ENCODE peak calls at places on chromosomes 7 and 10, in five cellular contexts. F is transverse colon, C is sigmoid colon, G is SK-N-MC, K is breast epithelium. B is an unnamed sample. For H3K9me3, the result is how much of the 10 kb centered on the place peaks cover.

GRCh38 chr10:33422779-33423520 is 88.5 kb upstream of the NRP1 start:
- DNase-seq in F (no peak), K (no peak), G (no peak), C (no peak), B (peak)

GRCh38 chr10:70115948-70116682 is 16.5 kb downstream of the AIFM2 start:
- DNase-seq in C (peak), F (peak), K (peak), G (no peak), B (peak)

GRCh38 chr7:70829221-70830059 is 302.5 kb upstream of the GALNT17 start:
- DNase-seq in K (peak), G (peak), F (peak), C (peak), B (peak)

GRCh38 chr7:69839782-69840181 is 241.5 kb downstream of the AUTS2 start:
- DNase-seq in K (no peak), F (no peak), C (no peak), G (no peak), B (no peak)

GRCh38 chr7:110291430-110291829 is 799.5 kb upstream of the LRRN3 start:
- DNase-seq in F (no peak), K (no peak), G (no peak), C (no peak), B (no peak)

GRCh38 chr10:25059990-25060389 is 43.6 kb downstream of the THNSL1 start:
- DNase-seq in G (no peak), K (peak), F (peak), C (no peak), B (peak)

GRCh38 chr10:82813856-82814255 is 938.9 kb downstream of the NRG3 start:
- DNase-seq in K (no peak), G (no peak), C (no peak), F (no peak), B (no peak)

GRCh38 chr10:4645836-4646235 is 180.2 kb upstream of the AKR1E2 start:
- DNase-seq in F (no peak), C (no peak), G (no peak), K (no peak), B (no peak)

GRCh38 chr10:52491246-52492000 is 177.3 kb downstream of the DKK1 start:
- DNase-seq in C (no peak), K (no peak), G (no peak), F (no peak), B (no peak)
- H3K9me3 ChIP-seq in C (under half), K (under half), G (under half), F (under half), B (under half)

GRCh38 chr7:1512781-1513656 is 8.8 kb upstream of the INTS1 start:
- DNase-seq in K (peak), F (no peak), G (no peak), C (peak), B (no peak)

GRCh38 chr7:1508277-1508758 is 4.1 kb upstream of the INTS1 start:
- DNase-seq in G (no peak), C (no peak), F (no peak), K (no peak), B (no peak)

GRCh38 chr7:1511829-1512422 is 7.7 kb upstream of the INTS1 start:
- DNase-seq in K (no peak), G (no peak), C (no peak), F (no peak), B (no peak)

GRCh38 chr7:1509226-1509625 is 5.0 kb upstream of the INTS1 start:
- DNase-seq in K (no peak), C (no peak), F (no peak), G (no peak), B (no peak)

DNA sequence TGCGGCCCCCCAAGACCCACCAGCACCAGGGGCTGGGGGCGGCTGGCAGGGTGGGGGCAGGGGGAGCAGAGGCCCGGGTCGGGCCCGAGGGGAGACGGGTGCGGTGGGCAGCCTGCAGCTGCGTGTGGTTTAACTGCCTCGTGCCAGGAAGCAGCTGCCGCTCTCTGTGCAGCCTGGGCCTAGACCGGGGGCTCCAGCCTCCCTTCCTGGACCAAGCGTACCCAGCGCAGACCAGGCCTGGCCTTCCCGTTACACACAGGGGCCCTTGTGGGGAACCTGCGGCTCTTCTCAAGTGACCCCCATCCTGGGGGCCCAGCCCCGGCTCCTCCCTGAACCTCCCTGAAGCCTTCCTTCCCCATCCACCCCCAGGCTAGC is 6.6 kb upstream of the INTS1 start:
- DNase-seq in F (no peak), G (no peak), C (no peak), K (no peak), B (no peak)
- TF ChIP-seq POLR2AphosphoS5 in F (no peak), G (no peak), C (no peak), K (no peak), B (no peak)

GRCh38 chr7:83655951-83656556 is 7.1 kb upstream of the SEMA3E start:
- DNase-seq in G (no peak), C (no peak), F (peak), K (no peak), B (peak)

GRCh38 chr7:83648464-83649241 is at the start of gene SEMA3E:
- DNase-seq in G (no peak), K (peak), F (no peak), C (peak), B (peak)

GRCh38 chr7:83649701-83650100 is 762 bp upstream of the SEMA3E start:
- DNase-seq in F (no peak), C (no peak), G (no peak), K (no peak), B (no peak)

GRCh38 chr7:83652481-83652880 is 3.5 kb upstream of the SEMA3E start:
- DNase-seq in K (no peak), G (no peak), C (no peak), F (no peak), B (no peak)
- H3K9me3 ChIP-seq in K (under half), G (under half), C (under half), F (under half), B (under half)

DNA sequence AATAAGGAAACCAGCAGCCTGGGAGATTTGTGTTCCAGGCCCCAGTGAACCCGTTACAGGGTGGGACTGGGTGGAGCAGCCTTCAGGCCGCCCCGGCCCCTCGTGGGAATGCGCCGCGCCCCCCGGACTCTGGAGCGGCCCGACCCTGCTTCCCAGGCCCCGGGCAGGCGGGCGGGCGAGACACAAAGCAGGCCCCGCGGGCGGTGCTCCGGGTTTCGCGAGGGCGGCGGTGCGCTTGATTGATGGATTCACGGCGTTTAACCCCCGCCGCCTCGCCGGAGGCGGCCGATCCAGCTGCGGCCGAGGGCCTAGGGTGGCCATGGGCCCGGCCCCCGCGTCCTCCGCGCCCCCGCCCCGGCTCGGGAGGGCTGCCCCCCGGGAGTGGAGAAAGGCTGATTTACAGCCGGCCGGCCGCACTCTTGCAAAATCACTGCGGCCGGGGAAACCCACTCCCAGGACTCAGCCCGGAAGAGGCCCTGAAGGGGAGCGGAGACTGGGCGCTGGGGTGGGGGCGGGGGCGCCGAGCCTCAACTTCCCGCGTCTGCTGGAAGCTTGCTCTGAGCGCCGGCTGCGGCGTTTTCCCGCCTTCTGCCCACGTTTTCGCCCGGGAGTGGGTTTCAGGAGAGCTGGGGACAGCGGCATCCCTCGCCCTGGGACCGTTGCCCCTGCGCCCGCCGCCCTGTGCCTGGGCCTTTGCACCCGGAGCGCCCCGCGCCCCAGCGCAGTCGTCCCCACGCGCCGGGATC is 299.6 kb upstream of the NFE2L3 start:
- DNase-seq in K (no peak), G (no peak), C (no peak), F (peak), B (no peak)
- TF ChIP-seq POLR2AphosphoS5 in K (no peak), G (no peak), C (no peak), F (peak), B (no peak)

DNA sequence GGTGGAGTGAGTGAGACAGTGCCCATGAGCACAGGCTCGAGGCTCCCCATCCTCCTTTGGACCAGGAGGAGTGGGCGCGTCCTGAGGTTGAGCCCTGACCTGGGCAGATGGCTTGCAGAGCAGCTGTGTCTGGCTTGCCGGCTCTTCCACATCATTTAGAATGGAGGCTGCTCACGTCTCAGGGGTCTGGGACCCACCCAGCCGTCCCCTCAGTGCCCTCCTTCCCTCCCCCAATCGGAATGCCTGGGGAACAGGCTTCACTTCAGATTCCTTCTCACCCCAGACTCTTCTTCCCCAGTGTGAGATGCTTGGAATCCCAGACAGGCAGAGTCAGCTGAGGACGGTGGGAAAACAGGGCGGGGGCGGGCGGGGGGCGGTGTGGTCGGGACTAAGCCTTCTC is 968.6 kb upstream of the ZNF722 start:
- DNase-seq in K (no peak), C (no peak), G (no peak), F (no peak), B (no peak)
- H3K9me3 ChIP-seq in K (half or more), C (under half), G (under half), F (under half), B (under half)

GRCh38 chr7:5294169-5294987 is 11.6 kb downstream of the SLC29A4 start:
- DNase-seq in C (no peak), K (no peak), G (no peak), F (no peak), B (no peak)
- TF ChIP-seq POLR2AphosphoS5 in C (no peak), K (no peak), G (no peak), F (no peak), B (no peak)

GRCh38 chr7:157839672-157840167 is 502.9 kb downstream of the DNAJB6 start:
- DNase-seq in K (no peak), F (no peak), G (no peak), C (no peak), B (no peak)

GRCh38 chr7:157834501-157835143 is 497.8 kb downstream of the DNAJB6 start:
- DNase-seq in F (no peak), K (no peak), C (no peak), G (no peak), B (no peak)

GRCh38 chr7:157837561-157837960 is 500.8 kb downstream of the DNAJB6 start:
- DNase-seq in K (no peak), F (no peak), C (no peak), G (no peak), B (no peak)

GRCh38 chr7:157839226-157839625 is 502.4 kb downstream of the DNAJB6 start:
- DNase-seq in K (no peak), C (no peak), G (no peak), F (no peak), B (no peak)

GRCh38 chr7:157837047-157837446 is 500.2 kb downstream of the DNAJB6 start:
- DNase-seq in G (no peak), K (no peak), F (no peak), C (no peak), B (no peak)
- H3K9me3 ChIP-seq in G (under half), K (under half), F (under half), C (under half), B (under half)

DNA sequence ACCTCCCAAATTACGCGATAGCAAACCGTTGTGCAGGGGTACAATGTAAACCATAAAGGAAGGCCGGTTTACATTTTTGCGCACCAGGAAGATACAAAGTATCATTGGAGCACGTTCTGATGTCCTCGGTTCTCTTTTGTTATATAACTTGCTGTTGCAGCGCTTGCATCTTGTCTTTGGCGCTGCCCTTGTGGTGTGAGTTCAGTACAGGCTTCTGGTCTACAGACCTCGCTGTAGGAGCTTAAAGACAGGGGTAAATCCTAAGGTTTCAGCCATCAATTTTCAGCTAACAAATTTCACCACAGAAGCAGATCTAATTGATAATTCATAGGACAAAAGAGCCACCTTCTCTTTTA is 1.5 kb upstream of the MKX start:
- DNase-seq in G (no peak), K (no peak), C (no peak), F (no peak), B (no peak)
- TF ChIP-seq POLR2AphosphoS5 in G (no peak), K (no peak), C (no peak), F (no peak), B (no peak)